ENCODE peak calls at places on chromosomes 16 and 17, in six cellular contexts. T is A549; U is Right ventricle myocardium inferior; B is astrocyte of the hippocampus; Z is CD4-positive, CD25-positive, alpha-beta regulatory T cell; I is NCI-H2029. Y is an unnamed sample.

GRCh38 chr16:88764913-88765349 is 20.1 kb downstream of the PIEZO1 start:
- DNase-seq in T (no peak), U (no peak), Z (no peak), B (peak), I (no peak), Y (peak)

GRCh38 chr17:28975031-28975430 is 23.7 kb upstream of the PHF12 start:
- DNase-seq in Z (no peak), I (no peak), B (no peak), U (no peak), T (no peak), Y (no peak)

GRCh38 chr17:60971515-60972369 is 294.1 kb downstream of the BCAS3 start:
- DNase-seq in U (no peak), T (peak), B (peak), Z (peak), I (peak), Y (peak)

GRCh38 chr17:40425741-40426140 is 8.0 kb upstream of the TOP2A start:
- DNase-seq in Z (no peak), I (no peak), T (no peak), B (no peak), U (no peak), Y (no peak)

GRCh38 chr16:78892925-78893324 is 707.6 kb downstream of the MAF start:
- DNase-seq in U (no peak), Z (no peak), I (no peak), T (no peak), B (no peak), Y (no peak)

GRCh38 chr17:44113382-44113781 is 10.1 kb downstream of the HDAC5 start:
- DNase-seq in T (no peak), Z (no peak), B (no peak), I (no peak), U (no peak), Y (no peak)

GRCh38 chr17:36849871-36850348 is 87.4 kb upstream of the LHX1 start:
- DNase-seq in U (no peak), B (peak), T (peak), I (no peak), Z (peak), Y (peak)

GRCh38 chr17:8225813-8226535 is 15.6 kb upstream of the AURKB start:
- DNase-seq in T (peak), I (no peak), B (peak), Z (peak), U (no peak), Y (no peak)

GRCh38 chr16:31253642-31254045 is 6.1 kb upstream of the ITGAM start:
- DNase-seq in B (no peak), I (no peak), Z (peak), T (peak), U (peak), Y (peak)

GRCh38 chr17:27601069-27601974 is 29.7 kb upstream of the LGALS9 start:
- DNase-seq in B (peak), U (peak), Z (peak), T (peak), I (peak), Y (peak)

GRCh38 chr17:63838586-63839184 is 3.8 kb downstream of the SMARCD2 start:
- DNase-seq in T (no peak), I (no peak), Z (no peak), B (peak), U (peak), Y (no peak)

GRCh38 chr16:67861877-67862276 is 11.0 kb upstream of the EDC4 start:
- DNase-seq in T (no peak), B (no peak), Z (no peak), U (no peak), I (no peak), Y (no peak)

GRCh38 chr17:78142113-78142861 is 3.9 kb upstream of the C17orf99 start:
- DNase-seq in U (no peak), Z (no peak), I (peak), B (peak), T (peak), Y (no peak)

GRCh38 chr16:57268804-57269800 is 15.4 kb downstream of the PLLP start:
- DNase-seq in T (peak), Z (no peak), U (peak), B (no peak), I (no peak), Y (peak)

GRCh38 chr16:67926181-67926742 is 5.4 kb downstream of the CTRL start:
- DNase-seq in B (no peak), T (no peak), I (peak), Z (no peak), U (peak), Y (no peak)

Y was measured in HuH-7.